ENCODE peak calls at places on chromosomes 1 and 21, in seven cellular contexts. D, T, N, K, G, V and J are unnamed samples.

GRCh38 chr1:18090636-18091035 is 17.0 kb upstream of the IGSF21 start:
- DNase-seq in D (no peak), T (no peak), N (peak), K (peak), G (no peak), V (no peak), J (no peak)

GRCh38 chr1:201142011-201142853 is 12.0 kb downstream of the TMEM9 start:
- DNase-seq in D (no peak), T (peak), N (no peak), K (no peak), G (no peak), V (no peak), J (peak)

GRCh38 chr1:161119379-161120061 is 1.6 kb downstream of the NIT1 start:
- DNase-seq in D (no peak), T (no peak), N (no peak), K (peak), G (no peak), V (peak), J (peak)

GRCh38 chr21:45097827-45098387 is 23.5 kb downstream of the ADARB1 start:
- DNase-seq in D (no peak), T (no peak), N (no peak), K (no peak), G (no peak), V (no peak), J (no peak)

GRCh38 chr1:55987491-55988255 is 591.7 kb downstream of the PLPP3 start:
- DNase-seq in D (peak), T (no peak), N (no peak), K (peak), G (peak), V (no peak), J (peak)

GRCh38 chr1:240285541-240285940 is 193.9 kb downstream of the FMN2 start:
- DNase-seq in D (no peak), T (no peak), N (no peak), K (no peak), G (no peak), V (no peak), J (peak)

GRCh38 chr1:111199881-111200801 is at the start of gene DENND2D:
- DNase-seq in D (no peak), T (peak), N (no peak), K (no peak), G (no peak), V (peak), J (no peak)

GRCh38 chr1:86233406-86233805 is 76.8 kb upstream of the COL24A1 start:
- DNase-seq in D (no peak), T (no peak), N (no peak), K (no peak), G (no peak), V (no peak), J (no peak)

GRCh38 chr1:63413394-63413793 is 46.0 kb downstream of the ALG6 start:
- DNase-seq in D (no peak), T (no peak), N (no peak), K (no peak), G (no peak), V (no peak), J (no peak)

GRCh38 chr1:178531897-178532296 is 19.0 kb downstream of the TEX35 start:
- DNase-seq in D (no peak), T (no peak), N (no peak), K (no peak), G (no peak), V (no peak), J (no peak)

GRCh38 chr1:43853161-43853921 is 80.3 kb upstream of the ARTN start:
- DNase-seq in D (peak), T (no peak), N (no peak), K (no peak), G (no peak), V (no peak), J (peak)

GRCh38 chr1:45892068-45892785 is 88.8 kb downstream of the MAST2 start:
- DNase-seq in D (peak), T (no peak), N (no peak), K (peak), G (no peak), V (no peak), J (peak)

GRCh38 chr1:175320804-175321203 is 128.2 kb upstream of the KIAA0040 start:
- DNase-seq in D (no peak), T (no peak), N (no peak), K (no peak), G (no peak), V (no peak), J (no peak)

GRCh38 chr1:30995990-30996612 is 69.4 kb downstream of the PUM1 start:
- DNase-seq in D (no peak), T (no peak), N (no peak), K (no peak), G (no peak), V (no peak), J (no peak)

GRCh38 chr1:178371236-178371635 is 125.5 kb downstream of the CLEC20A start:
- DNase-seq in D (peak), T (no peak), N (peak), K (no peak), G (no peak), V (no peak), J (peak)

GRCh38 chr1:225866061-225866844 is 15.9 kb downstream of the TMEM63A start:
- DNase-seq in D (peak), T (no peak), N (no peak), K (no peak), G (no peak), V (peak), J (peak)

GRCh38 chr1:41013812-41014211 is 7.7 kb downstream of the SLFNL1 start:
- DNase-seq in D (no peak), T (no peak), N (no peak), K (no peak), G (no peak), V (no peak), J (no peak)